ENCODE peak calls at places on chromosome 1, in five cellular contexts. H is heart left ventricle, J is choroid plexus epithelial cell, C is AG09309, I is thoracic aorta. O is an unnamed sample.
A peak's percentile ranks its signal among the peaks of the same experiment; 100 is the strongest.

GRCh38 chr1:232578681-232579195 is 51.2 kb downstream of the SIPA1L2 start:
- DNase-seq in H (no peak), J (no peak), C (no peak), I (no peak), O (no peak)

GRCh38 chr1:5943373-5944068 is 48.7 kb downstream of the NPHP4 start:
- DNase-seq in H (no peak), J (no peak), C (no peak), I (no peak), O (no peak)

GRCh38 chr1:66809736-66810326 is 8.8 kb upstream of the INSL5 start:
- DNase-seq in H (no peak), J (peak; percentile 74), C (no peak), I (no peak), O (peak; percentile 65)

GRCh38 chr1:161259765-161260164 is 1.2 kb downstream of the PCP4L1 start:
- DNase-seq in H (no peak), J (no peak), C (no peak), I (no peak), O (no peak)

GRCh38 chr1:59880001-59880400 is 46.6 kb downstream of the CYP2J2 start:
- DNase-seq in H (no peak), J (no peak), C (no peak), I (no peak), O (no peak)

GRCh38 chr1:153573351-153573750 is 7.7 kb upstream of the S100A2 start:
- DNase-seq in H (no peak), J (peak; percentile 53), C (no peak), I (no peak), O (no peak)

GRCh38 chr1:55592122-55592521 is 377.0 kb upstream of the USP24 start:
- DNase-seq in H (no peak), J (no peak), C (no peak), I (no peak), O (no peak)

GRCh38 chr1:74690909-74691308 is 17.3 kb upstream of the ERICH3 start:
- DNase-seq in H (no peak), J (no peak), C (no peak), I (no peak), O (no peak)

GRCh38 chr1:235586413-235586812 is 63.2 kb downstream of the GNG4 start:
- DNase-seq in H (no peak), J (no peak), C (no peak), I (no peak), O (no peak)

GRCh38 chr1:160374701-160375443 is 8.0 kb downstream of the NHLH1 start:
- DNase-seq in H (peak; percentile 44), J (no peak), C (no peak), I (no peak), O (no peak)

GRCh38 chr1:10791117-10791951 is 5.1 kb downstream of the CASZ1 start:
- DNase-seq in H (no peak), J (no peak), C (no peak), I (no peak), O (no peak)

GRCh38 chr1:67601539-67601938 is 83.5 kb upstream of the GADD45A start:
- DNase-seq in H (no peak), J (no peak), C (no peak), I (no peak), O (no peak)

GRCh38 chr1:212288614-212289013 is 3.4 kb downstream of the PPP2R5A start:
- DNase-seq in H (no peak), J (peak; percentile 54), C (no peak), I (no peak), O (peak; percentile 31)

GRCh38 chr1:9687120-9687875 is 35.8 kb downstream of the PIK3CD start:
- DNase-seq in H (peak; percentile 48), J (peak; percentile 77), C (no peak), I (peak; percentile 33), O (no peak)

GRCh38 chr1:66533804-66534745 is at the start of gene SGIP1:
- DNase-seq in H (peak; percentile 70), J (peak; percentile 91), C (no peak), I (peak; percentile 27), O (peak; percentile 45)

GRCh38 chr1:1199961-1200875 is 6.2 kb downstream of the TNFRSF18 start:
- DNase-seq in H (peak; percentile 22), J (no peak), C (no peak), I (no peak), O (no peak)

GRCh38 chr1:45266151-45266801 is 59.9 kb upstream of the ZSWIM5 start:
- DNase-seq in H (peak; percentile 71), J (peak; percentile 87), C (peak; percentile 24), I (no peak), O (peak; percentile 59)

GRCh38 chr1:192903142-192903541 is 94.3 kb downstream of the RGS2 start:
- DNase-seq in H (peak; percentile 31), J (no peak), C (no peak), I (no peak), O (peak; percentile 42)

GRCh38 chr1:97603776-97604175 is 317.1 kb downstream of the DPYD start:
- DNase-seq in H (no peak), J (peak; percentile 73), C (peak; percentile 4), I (no peak), O (no peak)

GRCh38 chr1:39701092-39701460 is 9.8 kb upstream of the HPCAL4 start:
- DNase-seq in H (no peak), J (peak; percentile 91), C (no peak), I (no peak), O (peak; percentile 34)

DNA sequence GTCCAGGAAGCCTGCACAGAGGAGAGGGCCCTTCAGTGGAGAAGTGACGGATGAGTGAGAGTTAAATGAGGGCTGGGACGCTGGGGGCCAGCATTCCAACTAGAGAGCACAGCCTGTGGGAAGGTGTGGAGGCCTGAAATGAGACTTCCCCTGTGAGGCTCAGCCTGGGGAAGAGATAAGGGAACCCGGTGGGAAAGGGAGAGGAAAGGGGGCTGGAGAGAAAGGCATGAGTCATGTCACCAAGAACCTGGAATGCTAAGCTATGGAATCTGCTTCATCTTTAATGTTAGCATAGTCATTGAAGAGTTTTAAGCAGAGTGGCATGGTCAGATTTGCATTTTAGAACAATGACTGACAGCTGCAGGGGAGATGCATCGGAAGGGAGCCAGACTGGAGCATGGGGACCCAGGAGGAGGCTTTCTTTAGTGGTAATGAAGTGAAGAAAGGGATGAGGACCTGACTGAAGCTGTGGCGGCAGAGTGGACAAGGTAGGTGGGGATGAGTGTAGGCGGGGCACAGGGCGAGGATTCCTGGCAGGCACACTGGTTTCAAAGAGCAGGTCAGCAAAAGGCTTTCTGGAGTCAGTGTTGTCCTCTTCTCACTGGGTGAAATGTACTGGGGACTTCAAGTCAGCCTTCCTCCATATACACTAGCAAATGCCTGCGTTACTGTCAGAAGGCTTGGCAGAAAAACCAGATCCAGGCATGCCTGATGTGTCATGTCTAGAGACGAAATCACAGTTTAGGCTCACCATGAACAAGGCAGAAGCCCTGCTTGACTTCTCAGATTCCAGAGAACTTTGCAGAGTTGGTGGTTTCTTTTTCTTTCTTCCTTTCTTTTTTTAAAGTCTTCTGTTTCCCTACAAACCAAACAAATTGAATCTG is 8.0 kb downstream of the RGL1 start:
- DNase-seq in H (no peak), J (peak; percentile 78), C (no peak), I (no peak), O (peak; percentile 24)
- H3K4me3 ChIP-seq in H (no peak overlapping the region), J (no peak overlapping the region), C (no peak overlapping the region), I (peak overlapping the region; percentile 15), O (no peak overlapping the region)

GRCh38 chr1:27235827-27236226 is 1.4 kb downstream of the WDTC1 start:
- DNase-seq in H (no peak), J (peak; percentile 28), C (no peak), I (no peak), O (no peak)
- H3K4me3 ChIP-seq in H (no peak overlapping the region), J (peak overlapping the region; percentile 71), C (peak overlapping the region; percentile 62), I (peak overlapping the region; percentile 95), O (peak overlapping the region; percentile 64)

DNA sequence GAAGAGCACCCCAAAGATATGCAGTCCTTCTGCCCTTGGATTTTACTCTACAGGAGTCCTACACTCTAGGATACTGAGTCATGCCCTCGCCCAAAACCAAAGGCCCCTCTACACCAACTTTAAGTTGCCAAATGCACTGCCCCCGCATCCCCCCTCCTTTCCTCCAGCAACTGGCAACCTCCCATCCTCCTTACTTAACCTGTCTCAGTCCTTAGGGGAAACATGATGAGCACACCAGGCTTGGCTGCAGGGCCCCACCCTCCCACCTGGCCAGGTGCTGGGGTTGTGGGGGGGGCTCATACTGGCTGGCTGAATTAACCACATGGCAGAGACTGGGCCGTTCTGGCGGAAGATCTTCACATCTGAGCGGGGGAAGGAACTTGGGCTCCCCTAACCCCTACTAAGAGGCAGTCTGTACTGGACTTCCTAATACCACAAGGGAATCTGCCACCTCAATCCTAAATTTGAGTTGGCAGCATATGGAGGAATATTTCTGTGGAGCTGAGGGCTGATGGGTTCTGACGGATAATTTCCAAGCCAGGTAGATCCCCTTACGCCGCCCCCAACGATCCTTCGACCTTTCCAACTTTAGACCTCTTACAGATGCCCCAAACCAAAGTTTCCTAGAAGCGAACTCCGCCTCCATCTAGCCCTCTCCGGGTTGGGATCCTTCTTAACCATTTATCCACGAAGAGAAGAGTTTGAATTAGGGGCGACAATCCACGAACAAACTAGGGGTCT is 1.1 kb downstream of the HDGF start:
- DNase-seq in H (no peak), J (no peak), C (no peak), I (no peak), O (no peak)
- H3K4me3 ChIP-seq in H (peak overlapping the region; percentile 92), J (peak overlapping the region; percentile 95), C (peak overlapping the region; percentile 69), I (peak overlapping the region; percentile 82), O (peak overlapping the region; percentile 81)

DNA sequence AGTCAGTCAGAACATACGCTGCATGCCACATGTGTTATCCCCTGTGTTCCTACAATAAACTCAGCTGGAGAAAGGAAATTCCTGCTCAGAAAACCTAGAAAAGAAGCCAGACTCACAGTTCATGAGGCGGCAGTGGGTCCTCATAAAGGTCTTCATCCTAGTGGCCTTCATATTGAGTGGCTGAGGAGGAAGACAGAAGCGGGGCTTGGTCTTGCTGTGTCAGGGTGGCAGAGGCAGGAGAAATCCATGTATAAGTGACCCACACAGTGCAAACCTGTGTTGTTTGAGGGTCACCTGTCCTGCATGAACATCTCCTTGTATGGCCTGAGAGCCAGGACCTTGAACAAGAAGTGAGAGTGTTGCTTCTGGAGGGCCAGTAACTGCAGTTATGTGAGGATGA is 4.0 kb upstream of the WNT3A start:
- DNase-seq in H (no peak), J (no peak), C (no peak), I (no peak), O (no peak)
- H3K4me3 ChIP-seq in H (no peak overlapping the region), J (no peak overlapping the region), C (no peak overlapping the region), I (no peak overlapping the region), O (no peak overlapping the region)

DNA sequence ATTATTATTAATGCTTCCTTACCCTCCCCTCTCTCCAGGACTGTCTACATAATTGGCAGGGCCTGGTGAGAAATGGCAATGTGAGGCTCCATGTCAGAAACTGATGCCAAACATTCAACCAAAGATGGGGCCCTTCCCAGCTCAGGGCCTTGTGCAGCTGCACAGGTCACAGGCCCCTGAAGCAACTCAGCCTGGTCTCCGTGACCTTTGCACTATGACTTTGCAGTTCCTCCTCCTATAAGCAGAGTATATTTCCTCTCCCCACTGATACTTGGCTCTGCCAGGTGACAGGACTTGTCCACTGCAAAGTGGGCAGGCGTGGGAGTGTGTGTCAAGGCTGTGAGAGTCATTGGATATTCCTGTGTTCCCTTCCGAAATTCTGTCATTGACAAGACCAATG is 75.0 kb downstream of the CNIH3 start:
- DNase-seq in H (no peak), J (no peak), C (no peak), I (no peak), O (no peak)
- H3K4me3 ChIP-seq in H (no peak overlapping the region), J (no peak overlapping the region), C (no peak overlapping the region), I (no peak overlapping the region), O (no peak overlapping the region)

O was measured in skeletal muscle cell.